ENCODE peak calls at places on chromosomes 2 and 18, in seven cellular contexts. One of them, this sample, is unnamed.

GRCh38 chr18:48997985-48998831 is 47.4 kb upstream of the SMAD7 start:
- DNase-seq in DND-41: no peak
- DNase-seq in NCI-H2081: no peak
- DNase-seq in activated T-helper 1 cell treated with anti-CD3 and anti-CD28 coated beads, Interleukin-2, amount 50 U/mL, for 16 hours: no peak
- DNase-seq in stimulated activated CD4-positive, alpha-beta T cell treated with anti-CD3 and anti-CD28 coated beads, Interleukin-15, amount 100 ng/mL, for 1 hour: no peak
- DNase-seq in activated T-cell treated with anti-CD3 and anti-CD28 coated beads, Interleukin-2, amount 50 U/mL, for 4 hours: no peak
- DNase-seq in H4: peak
- DNase-seq in this sample: peak

GRCh38 chr2:225660262-225661091 is 261.0 kb downstream of the NYAP2 start:
- DNase-seq in DND-41: peak
- DNase-seq in activated T-helper 1 cell treated with anti-CD3 and anti-CD28 coated beads, Interleukin-2, amount 50 U/mL, for 16 hours: peak
- DNase-seq in NCI-H2081: peak
- DNase-seq in activated T-cell treated with anti-CD3 and anti-CD28 coated beads, Interleukin-2, amount 50 U/mL, for 4 hours: peak
- DNase-seq in H4: peak
- DNase-seq in stimulated activated CD4-positive, alpha-beta T cell treated with anti-CD3 and anti-CD28 coated beads, Interleukin-15, amount 100 ng/mL, for 1 hour: peak
- DNase-seq in this sample: peak

GRCh38 chr2:62306751-62307468 is 111.0 kb downstream of the B3GNT2 start:
- DNase-seq in NCI-H2081: peak
- DNase-seq in activated T-helper 1 cell treated with anti-CD3 and anti-CD28 coated beads, Interleukin-2, amount 50 U/mL, for 16 hours: no peak
- DNase-seq in activated T-cell treated with anti-CD3 and anti-CD28 coated beads, Interleukin-2, amount 50 U/mL, for 4 hours: no peak
- DNase-seq in H4: peak
- DNase-seq in DND-41: no peak
- DNase-seq in stimulated activated CD4-positive, alpha-beta T cell treated with anti-CD3 and anti-CD28 coated beads, Interleukin-15, amount 100 ng/mL, for 1 hour: no peak
- DNase-seq in this sample: no peak

GRCh38 chr2:15748736-15749323 is 157.2 kb downstream of the DDX1 start:
- DNase-seq in DND-41: peak
- DNase-seq in activated T-helper 1 cell treated with anti-CD3 and anti-CD28 coated beads, Interleukin-2, amount 50 U/mL, for 16 hours: no peak
- DNase-seq in H4: no peak
- DNase-seq in activated T-cell treated with anti-CD3 and anti-CD28 coated beads, Interleukin-2, amount 50 U/mL, for 4 hours: no peak
- DNase-seq in stimulated activated CD4-positive, alpha-beta T cell treated with anti-CD3 and anti-CD28 coated beads, Interleukin-15, amount 100 ng/mL, for 1 hour: no peak
- DNase-seq in NCI-H2081: no peak
- DNase-seq in this sample: no peak

GRCh38 chr2:109333414-109334194 is 204.6 kb downstream of the SH3RF3 start:
- DNase-seq in NCI-H2081: no peak
- DNase-seq in stimulated activated CD4-positive, alpha-beta T cell treated with anti-CD3 and anti-CD28 coated beads, Interleukin-15, amount 100 ng/mL, for 1 hour: no peak
- DNase-seq in activated T-helper 1 cell treated with anti-CD3 and anti-CD28 coated beads, Interleukin-2, amount 50 U/mL, for 16 hours: no peak
- DNase-seq in activated T-cell treated with anti-CD3 and anti-CD28 coated beads, Interleukin-2, amount 50 U/mL, for 4 hours: no peak
- DNase-seq in DND-41: no peak
- DNase-seq in H4: peak
- DNase-seq in this sample: no peak

GRCh38 chr2:201880620-201881381 is 74.5 kb downstream of the CDK15 start:
- DNase-seq in stimulated activated CD4-positive, alpha-beta T cell treated with anti-CD3 and anti-CD28 coated beads, Interleukin-15, amount 100 ng/mL, for 1 hour: no peak
- DNase-seq in activated T-cell treated with anti-CD3 and anti-CD28 coated beads, Interleukin-2, amount 50 U/mL, for 4 hours: no peak
- DNase-seq in DND-41: no peak
- DNase-seq in NCI-H2081: no peak
- DNase-seq in H4: peak
- DNase-seq in activated T-helper 1 cell treated with anti-CD3 and anti-CD28 coated beads, Interleukin-2, amount 50 U/mL, for 16 hours: no peak
- DNase-seq in this sample: no peak

GRCh38 chr2:99507964-99508818 is 18.4 kb upstream of the REV1 start:
- DNase-seq in activated T-cell treated with anti-CD3 and anti-CD28 coated beads, Interleukin-2, amount 50 U/mL, for 4 hours: no peak
- DNase-seq in DND-41: no peak
- DNase-seq in stimulated activated CD4-positive, alpha-beta T cell treated with anti-CD3 and anti-CD28 coated beads, Interleukin-15, amount 100 ng/mL, for 1 hour: no peak
- DNase-seq in NCI-H2081: peak
- DNase-seq in H4: no peak
- DNase-seq in activated T-helper 1 cell treated with anti-CD3 and anti-CD28 coated beads, Interleukin-2, amount 50 U/mL, for 16 hours: no peak
- DNase-seq in this sample: no peak

GRCh38 chr18:33928226-33928625 is 296.5 kb downstream of the NOL4 start:
- DNase-seq in NCI-H2081: no peak
- DNase-seq in activated T-cell treated with anti-CD3 and anti-CD28 coated beads, Interleukin-2, amount 50 U/mL, for 4 hours: no peak
- DNase-seq in DND-41: no peak
- DNase-seq in H4: peak
- DNase-seq in activated T-helper 1 cell treated with anti-CD3 and anti-CD28 coated beads, Interleukin-2, amount 50 U/mL, for 16 hours: no peak
- DNase-seq in stimulated activated CD4-positive, alpha-beta T cell treated with anti-CD3 and anti-CD28 coated beads, Interleukin-15, amount 100 ng/mL, for 1 hour: no peak
- DNase-seq in this sample: peak

GRCh38 chr18:9710037-9710436 is 1.9 kb downstream of the RAB31 start:
- DNase-seq in DND-41: no peak
- DNase-seq in stimulated activated CD4-positive, alpha-beta T cell treated with anti-CD3 and anti-CD28 coated beads, Interleukin-15, amount 100 ng/mL, for 1 hour: no peak
- DNase-seq in NCI-H2081: no peak
- DNase-seq in activated T-helper 1 cell treated with anti-CD3 and anti-CD28 coated beads, Interleukin-2, amount 50 U/mL, for 16 hours: no peak
- DNase-seq in H4: no peak
- DNase-seq in activated T-cell treated with anti-CD3 and anti-CD28 coated beads, Interleukin-2, amount 50 U/mL, for 4 hours: no peak
- DNase-seq in this sample: no peak

GRCh38 chr2:122514451-122514996 is 759.1 kb downstream of the TSN start:
- DNase-seq in activated T-cell treated with anti-CD3 and anti-CD28 coated beads, Interleukin-2, amount 50 U/mL, for 4 hours: no peak
- DNase-seq in DND-41: no peak
- DNase-seq in activated T-helper 1 cell treated with anti-CD3 and anti-CD28 coated beads, Interleukin-2, amount 50 U/mL, for 16 hours: no peak
- DNase-seq in NCI-H2081: peak
- DNase-seq in stimulated activated CD4-positive, alpha-beta T cell treated with anti-CD3 and anti-CD28 coated beads, Interleukin-15, amount 100 ng/mL, for 1 hour: no peak
- DNase-seq in H4: peak
- DNase-seq in this sample: no peak

GRCh38 chr18:26480897-26481795 is 67.2 kb downstream of the KCTD1 start:
- DNase-seq in stimulated activated CD4-positive, alpha-beta T cell treated with anti-CD3 and anti-CD28 coated beads, Interleukin-15, amount 100 ng/mL, for 1 hour: no peak
- DNase-seq in activated T-cell treated with anti-CD3 and anti-CD28 coated beads, Interleukin-2, amount 50 U/mL, for 4 hours: no peak
- DNase-seq in NCI-H2081: no peak
- DNase-seq in activated T-helper 1 cell treated with anti-CD3 and anti-CD28 coated beads, Interleukin-2, amount 50 U/mL, for 16 hours: no peak
- DNase-seq in H4: peak
- DNase-seq in DND-41: no peak
- DNase-seq in this sample: peak

GRCh38 chr18:79476918-79477685 is 81.4 kb downstream of the NFATC1 start:
- DNase-seq in H4: no peak
- DNase-seq in activated T-cell treated with anti-CD3 and anti-CD28 coated beads, Interleukin-2, amount 50 U/mL, for 4 hours: no peak
- DNase-seq in activated T-helper 1 cell treated with anti-CD3 and anti-CD28 coated beads, Interleukin-2, amount 50 U/mL, for 16 hours: no peak
- DNase-seq in NCI-H2081: no peak
- DNase-seq in DND-41: no peak
- DNase-seq in stimulated activated CD4-positive, alpha-beta T cell treated with anti-CD3 and anti-CD28 coated beads, Interleukin-15, amount 100 ng/mL, for 1 hour: no peak
- DNase-seq in this sample: no peak

GRCh38 chr18:77208969-77209368 is 40.7 kb upstream of the GALR1 start:
- DNase-seq in stimulated activated CD4-positive, alpha-beta T cell treated with anti-CD3 and anti-CD28 coated beads, Interleukin-15, amount 100 ng/mL, for 1 hour: no peak
- DNase-seq in activated T-helper 1 cell treated with anti-CD3 and anti-CD28 coated beads, Interleukin-2, amount 50 U/mL, for 16 hours: no peak
- DNase-seq in DND-41: peak
- DNase-seq in activated T-cell treated with anti-CD3 and anti-CD28 coated beads, Interleukin-2, amount 50 U/mL, for 4 hours: no peak
- DNase-seq in NCI-H2081: no peak
- DNase-seq in H4: peak
- DNase-seq in this sample: no peak

GRCh38 chr2:183349046-183349445 is 224.8 kb downstream of the NUP35 start:
- DNase-seq in activated T-helper 1 cell treated with anti-CD3 and anti-CD28 coated beads, Interleukin-2, amount 50 U/mL, for 16 hours: no peak
- DNase-seq in NCI-H2081: no peak
- DNase-seq in activated T-cell treated with anti-CD3 and anti-CD28 coated beads, Interleukin-2, amount 50 U/mL, for 4 hours: no peak
- DNase-seq in DND-41: no peak
- DNase-seq in H4: no peak
- DNase-seq in stimulated activated CD4-positive, alpha-beta T cell treated with anti-CD3 and anti-CD28 coated beads, Interleukin-15, amount 100 ng/mL, for 1 hour: no peak
- DNase-seq in this sample: no peak

GRCh38 chr2:232434091-232434490 is 21.9 kb upstream of the ALPI start:
- DNase-seq in NCI-H2081: no peak
- DNase-seq in stimulated activated CD4-positive, alpha-beta T cell treated with anti-CD3 and anti-CD28 coated beads, Interleukin-15, amount 100 ng/mL, for 1 hour: no peak
- DNase-seq in DND-41: no peak
- DNase-seq in H4: no peak
- DNase-seq in activated T-helper 1 cell treated with anti-CD3 and anti-CD28 coated beads, Interleukin-2, amount 50 U/mL, for 16 hours: no peak
- DNase-seq in activated T-cell treated with anti-CD3 and anti-CD28 coated beads, Interleukin-2, amount 50 U/mL, for 4 hours: no peak
- DNase-seq in this sample: no peak

GRCh38 chr2:88828397-88829137 is 137.1 kb downstream of the RPIA start:
- DNase-seq in activated T-helper 1 cell treated with anti-CD3 and anti-CD28 coated beads, Interleukin-2, amount 50 U/mL, for 16 hours: no peak
- DNase-seq in H4: no peak
- DNase-seq in DND-41: no peak
- DNase-seq in activated T-cell treated with anti-CD3 and anti-CD28 coated beads, Interleukin-2, amount 50 U/mL, for 4 hours: no peak
- DNase-seq in stimulated activated CD4-positive, alpha-beta T cell treated with anti-CD3 and anti-CD28 coated beads, Interleukin-15, amount 100 ng/mL, for 1 hour: no peak
- DNase-seq in NCI-H2081: peak
- DNase-seq in this sample: no peak

GRCh38 chr2:174024524-174025270 is 59.5 kb upstream of the SP3 start:
- DNase-seq in NCI-H2081: no peak
- DNase-seq in activated T-cell treated with anti-CD3 and anti-CD28 coated beads, Interleukin-2, amount 50 U/mL, for 4 hours: no peak
- DNase-seq in H4: no peak
- DNase-seq in DND-41: no peak
- DNase-seq in activated T-helper 1 cell treated with anti-CD3 and anti-CD28 coated beads, Interleukin-2, amount 50 U/mL, for 16 hours: no peak
- DNase-seq in stimulated activated CD4-positive, alpha-beta T cell treated with anti-CD3 and anti-CD28 coated beads, Interleukin-15, amount 100 ng/mL, for 1 hour: no peak
- DNase-seq in this sample: no peak

GRCh38 chr2:149315461-149315860 is 14.9 kb upstream of the LYPD6 start:
- DNase-seq in activated T-helper 1 cell treated with anti-CD3 and anti-CD28 coated beads, Interleukin-2, amount 50 U/mL, for 16 hours: no peak
- DNase-seq in NCI-H2081: no peak
- DNase-seq in H4: no peak
- DNase-seq in stimulated activated CD4-positive, alpha-beta T cell treated with anti-CD3 and anti-CD28 coated beads, Interleukin-15, amount 100 ng/mL, for 1 hour: no peak
- DNase-seq in DND-41: no peak
- DNase-seq in activated T-cell treated with anti-CD3 and anti-CD28 coated beads, Interleukin-2, amount 50 U/mL, for 4 hours: no peak
- DNase-seq in this sample: no peak

GRCh38 chr18:50159654-50160046 is 35.3 kb downstream of the MYO5B start:
- DNase-seq in H4: no peak
- DNase-seq in stimulated activated CD4-positive, alpha-beta T cell treated with anti-CD3 and anti-CD28 coated beads, Interleukin-15, amount 100 ng/mL, for 1 hour: no peak
- DNase-seq in activated T-cell treated with anti-CD3 and anti-CD28 coated beads, Interleukin-2, amount 50 U/mL, for 4 hours: no peak
- DNase-seq in activated T-helper 1 cell treated with anti-CD3 and anti-CD28 coated beads, Interleukin-2, amount 50 U/mL, for 16 hours: no peak
- DNase-seq in NCI-H2081: no peak
- DNase-seq in DND-41: no peak
- DNase-seq in this sample: no peak

GRCh38 chr2:2655451-2655850 is 324.4 kb upstream of the MYT1L start:
- DNase-seq in NCI-H2081: no peak
- DNase-seq in activated T-helper 1 cell treated with anti-CD3 and anti-CD28 coated beads, Interleukin-2, amount 50 U/mL, for 16 hours: no peak
- DNase-seq in H4: no peak
- DNase-seq in stimulated activated CD4-positive, alpha-beta T cell treated with anti-CD3 and anti-CD28 coated beads, Interleukin-15, amount 100 ng/mL, for 1 hour: no peak
- DNase-seq in activated T-cell treated with anti-CD3 and anti-CD28 coated beads, Interleukin-2, amount 50 U/mL, for 4 hours: no peak
- DNase-seq in DND-41: no peak
- DNase-seq in this sample: no peak

GRCh38 chr2:23828986-23829385 is 97.9 kb downstream of the ATAD2B start:
- DNase-seq in DND-41: no peak
- DNase-seq in H4: no peak
- DNase-seq in activated T-helper 1 cell treated with anti-CD3 and anti-CD28 coated beads, Interleukin-2, amount 50 U/mL, for 16 hours: no peak
- DNase-seq in activated T-cell treated with anti-CD3 and anti-CD28 coated beads, Interleukin-2, amount 50 U/mL, for 4 hours: no peak
- DNase-seq in stimulated activated CD4-positive, alpha-beta T cell treated with anti-CD3 and anti-CD28 coated beads, Interleukin-15, amount 100 ng/mL, for 1 hour: no peak
- DNase-seq in NCI-H2081: no peak
- DNase-seq in this sample: no peak

GRCh38 chr2:169462896-169463695 is 16.2 kb upstream of the BBS5 start:
- DNase-seq in stimulated activated CD4-positive, alpha-beta T cell treated with anti-CD3 and anti-CD28 coated beads, Interleukin-15, amount 100 ng/mL, for 1 hour: no peak
- DNase-seq in activated T-cell treated with anti-CD3 and anti-CD28 coated beads, Interleukin-2, amount 50 U/mL, for 4 hours: no peak
- DNase-seq in DND-41: no peak
- DNase-seq in NCI-H2081: peak
- DNase-seq in H4: peak
- DNase-seq in activated T-helper 1 cell treated with anti-CD3 and anti-CD28 coated beads, Interleukin-2, amount 50 U/mL, for 16 hours: no peak
- DNase-seq in this sample: peak

GRCh38 chr18:45026162-45026561 is 345.5 kb downstream of the SETBP1 start:
- DNase-seq in NCI-H2081: no peak
- DNase-seq in activated T-cell treated with anti-CD3 and anti-CD28 coated beads, Interleukin-2, amount 50 U/mL, for 4 hours: no peak
- DNase-seq in H4: no peak
- DNase-seq in DND-41: no peak
- DNase-seq in stimulated activated CD4-positive, alpha-beta T cell treated with anti-CD3 and anti-CD28 coated beads, Interleukin-15, amount 100 ng/mL, for 1 hour: no peak
- DNase-seq in activated T-helper 1 cell treated with anti-CD3 and anti-CD28 coated beads, Interleukin-2, amount 50 U/mL, for 16 hours: no peak
- DNase-seq in this sample: no peak

GRCh38 chr18:49273201-49273880 is 187.1 kb downstream of the DYM start:
- DNase-seq in activated T-helper 1 cell treated with anti-CD3 and anti-CD28 coated beads, Interleukin-2, amount 50 U/mL, for 16 hours: no peak
- DNase-seq in activated T-cell treated with anti-CD3 and anti-CD28 coated beads, Interleukin-2, amount 50 U/mL, for 4 hours: no peak
- DNase-seq in H4: no peak
- DNase-seq in NCI-H2081: peak
- DNase-seq in DND-41: no peak
- DNase-seq in stimulated activated CD4-positive, alpha-beta T cell treated with anti-CD3 and anti-CD28 coated beads, Interleukin-15, amount 100 ng/mL, for 1 hour: no peak
- DNase-seq in this sample: no peak

GRCh38 chr2:177118636-177119035 is 94.0 kb upstream of the HNRNPA3 start:
- DNase-seq in H4: no peak
- DNase-seq in NCI-H2081: no peak
- DNase-seq in activated T-helper 1 cell treated with anti-CD3 and anti-CD28 coated beads, Interleukin-2, amount 50 U/mL, for 16 hours: no peak
- DNase-seq in stimulated activated CD4-positive, alpha-beta T cell treated with anti-CD3 and anti-CD28 coated beads, Interleukin-15, amount 100 ng/mL, for 1 hour: no peak
- DNase-seq in DND-41: no peak
- DNase-seq in activated T-cell treated with anti-CD3 and anti-CD28 coated beads, Interleukin-2, amount 50 U/mL, for 4 hours: no peak
- DNase-seq in this sample: no peak

GRCh38 chr2:73233932-73234832 is at the start of gene CCT7:
- DNase-seq in activated T-cell treated with anti-CD3 and anti-CD28 coated beads, Interleukin-2, amount 50 U/mL, for 4 hours: peak
- DNase-seq in stimulated activated CD4-positive, alpha-beta T cell treated with anti-CD3 and anti-CD28 coated beads, Interleukin-15, amount 100 ng/mL, for 1 hour: peak
- DNase-seq in activated T-helper 1 cell treated with anti-CD3 and anti-CD28 coated beads, Interleukin-2, amount 50 U/mL, for 16 hours: peak
- DNase-seq in H4: peak
- DNase-seq in DND-41: peak
- DNase-seq in NCI-H2081: peak
- DNase-seq in this sample: peak

GRCh38 chr2:77104554-77104953 is 417.6 kb downstream of the LRRTM4 start:
- DNase-seq in activated T-cell treated with anti-CD3 and anti-CD28 coated beads, Interleukin-2, amount 50 U/mL, for 4 hours: no peak
- DNase-seq in stimulated activated CD4-positive, alpha-beta T cell treated with anti-CD3 and anti-CD28 coated beads, Interleukin-15, amount 100 ng/mL, for 1 hour: no peak
- DNase-seq in NCI-H2081: no peak
- DNase-seq in activated T-helper 1 cell treated with anti-CD3 and anti-CD28 coated beads, Interleukin-2, amount 50 U/mL, for 16 hours: no peak
- DNase-seq in DND-41: no peak
- DNase-seq in H4: peak
- DNase-seq in this sample: no peak

This sample was measured in HS-5.